ENCODE peak calls at places on chromosomes 2 and 18, in four cellular contexts. Y is HepG2, G is HL-60, S is A549. H is an unnamed sample.

GRCh38 chr2:134401081-134401497 is 147.2 kb downstream of the MGAT5 start:
- DNase-seq in Y (no peak), G (no peak), S (no peak), H (no peak)

GRCh38 chr18:74382481-74382880 is 66.8 kb downstream of the C18orf63 start:
- DNase-seq in Y (no peak), G (no peak), S (no peak), H (no peak)

GRCh38 chr18:22848618-22849017 is 84.5 kb upstream of the RBBP8 start:
- DNase-seq in Y (no peak), G (no peak), S (no peak), H (no peak)

GRCh38 chr2:219060821-219061791 is at the start of gene IHH:
- DNase-seq in Y (no peak), G (peak), S (peak), H (peak)

GRCh38 chr2:72892506-72893173 is 5.4 kb downstream of the SPR start:
- DNase-seq in Y (peak), G (peak), S (peak), H (peak)

GRCh38 chr18:57705861-57706590 is 84.4 kb upstream of the NARS1 start:
- DNase-seq in Y (no peak), G (no peak), S (no peak), H (no peak)

GRCh38 chr2:102664439-102665042 is 45.2 kb downstream of the SLC9A2 start:
- DNase-seq in Y (peak), G (no peak), S (peak), H (no peak)

GRCh38 chr2:163943403-163944356 is 207.9 kb upstream of the FIGN start:
- DNase-seq in Y (peak), G (no peak), S (no peak), H (peak)

GRCh38 chr2:231605607-231606091 is 13.0 kb downstream of the TEX44 start:
- DNase-seq in Y (no peak), G (no peak), S (no peak), H (no peak)

GRCh38 chr2:231714639-231715498 is 6.5 kb downstream of the PTMA start:
- DNase-seq in Y (peak), G (peak), S (peak), H (peak)

GRCh38 chr2:30775833-30776232 is 31.4 kb downstream of the CAPN13 start:
- DNase-seq in Y (no peak), G (no peak), S (no peak), H (no peak)

GRCh38 chr18:49934457-49934856 is 121.1 kb upstream of the ACAA2 start:
- DNase-seq in Y (no peak), G (no peak), S (no peak), H (no peak)

GRCh38 chr2:183284606-183285005 is 160.4 kb downstream of the NUP35 start:
- DNase-seq in Y (no peak), G (no peak), S (peak), H (no peak)

GRCh38 chr2:160394153-160394552 is 99.5 kb downstream of the RBMS1 start:
- DNase-seq in Y (no peak), G (peak), S (no peak), H (no peak)

GRCh38 chr2:200408428-200409311 is 101.2 kb downstream of the KCTD18 start:
- DNase-seq in Y (peak), G (no peak), S (peak), H (no peak)

GRCh38 chr2:219908538-219908937 is 281.1 kb downstream of the SLC4A3 start:
- DNase-seq in Y (no peak), G (no peak), S (peak), H (peak)

GRCh38 chr18:37742436-37742835 is 176.8 kb upstream of the CELF4 start:
- DNase-seq in Y (no peak), G (no peak), S (no peak), H (peak)

GRCh38 chr2:204321910-204322765 is 223.1 kb upstream of the PARD3B start:
- DNase-seq in Y (no peak), G (no peak), S (peak), H (no peak)

GRCh38 chr2:31222086-31222485 is 4.8 kb upstream of the CAPN14 start:
- DNase-seq in Y (no peak), G (no peak), S (no peak), H (no peak)

GRCh38 chr2:215527738-215528137 is 91.9 kb upstream of the FN1 start:
- DNase-seq in Y (no peak), G (no peak), S (no peak), H (no peak)

GRCh38 chr2:192184349-192184748 is 10.4 kb downstream of the TMEFF2 start:
- DNase-seq in Y (no peak), G (no peak), S (no peak), H (no peak)

GRCh38 chr2:46601328-46601963 is 122.1 kb downstream of the TMEM247 start:
- DNase-seq in Y (no peak), G (no peak), S (no peak), H (no peak)

GRCh38 chr2:128433911-128434550 is 115.4 kb upstream of the HS6ST1 start:
- DNase-seq in Y (no peak), G (no peak), S (no peak), H (no peak)

GRCh38 chr2:169452080-169452479 is 27.2 kb upstream of the BBS5 start:
- DNase-seq in Y (peak), G (no peak), S (peak), H (peak)

GRCh38 chr2:72989770-72990556 is 72.6 kb downstream of the EMX1 start:
- DNase-seq in Y (no peak), G (no peak), S (no peak), H (no peak)

GRCh38 chr2:3379339-3379646 is 201 bp upstream of the TRAPPC12 start:
- DNase-seq in Y (no peak), G (no peak), S (no peak), H (no peak)
- TF ChIP-seq REST in Y (no peak), G (no peak), S (no peak), H (no peak)

GRCh38 chr2:205461678-205462665 is 220.3 kb upstream of the NRP2 start:
- DNase-seq in Y (no peak), G (no peak), S (no peak), H (no peak)

GRCh38 chr2:205462681-205463345 is 219.5 kb upstream of the NRP2 start:
- DNase-seq in Y (no peak), G (no peak), S (no peak), H (no peak)

GRCh38 chr2:205463626-205464025 is 218.7 kb upstream of the NRP2 start:
- DNase-seq in Y (no peak), G (no peak), S (no peak), H (peak)

GRCh38 chr2:205464681-205465080 is 217.6 kb upstream of the NRP2 start:
- DNase-seq in Y (no peak), G (no peak), S (no peak), H (peak)

DNA sequence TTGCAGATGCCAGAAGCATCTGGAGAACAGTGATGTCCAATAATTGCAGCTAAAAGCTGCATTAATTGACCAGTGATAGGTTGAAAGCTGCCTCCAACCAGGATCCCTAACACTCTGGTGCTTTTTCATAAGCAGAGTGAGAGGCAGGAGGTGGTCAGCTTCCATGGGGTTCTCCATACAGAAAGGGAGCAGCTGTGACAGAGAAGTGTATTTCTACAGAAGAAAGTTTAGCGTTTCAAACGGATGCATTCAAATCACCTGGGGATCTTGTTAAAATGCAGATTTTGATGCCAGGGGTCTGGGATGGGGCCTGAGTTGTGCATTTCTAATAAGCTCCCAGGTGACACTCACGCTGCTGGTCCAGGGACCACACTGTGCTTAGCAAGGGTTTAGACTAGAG is 216.5 kb upstream of the NRP2 start:
- DNase-seq in Y (no peak), G (no peak), S (no peak), H (peak)
- TF ChIP-seq REST in Y (no peak), G (no peak), S (no peak), H (no peak)

DNA sequence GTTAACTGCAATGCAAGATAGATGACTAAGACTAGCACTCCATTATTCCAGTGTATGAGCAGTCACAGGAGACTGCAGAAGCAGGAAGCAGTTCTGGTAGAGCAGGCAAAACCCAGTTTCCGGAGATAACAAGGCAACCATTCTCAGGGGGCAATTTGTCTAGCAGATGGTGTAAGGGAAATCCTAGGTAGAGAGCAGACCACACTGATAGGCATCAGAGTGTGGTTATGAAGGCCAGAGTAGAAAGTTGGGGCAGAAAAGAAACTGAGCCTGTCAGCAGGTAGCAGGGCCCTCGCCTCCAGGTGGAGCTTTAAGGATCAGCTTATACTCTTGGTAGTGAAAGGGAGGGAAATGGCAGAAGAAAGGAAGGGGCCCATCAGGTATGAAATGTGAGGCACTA is 164.4 kb downstream of the PDE11A start:
- DNase-seq in Y (no peak), G (no peak), S (no peak), H (peak)
- TF ChIP-seq REST in Y (no peak), G (no peak), S (no peak), H (no peak)

GRCh38 chr2:10287766-10288165 is 14.9 kb upstream of the HPCAL1 start:
- DNase-seq in Y (no peak), G (no peak), S (no peak), H (no peak)

GRCh38 chr2:10284108-10284870 is 18.4 kb upstream of the HPCAL1 start:
- DNase-seq in Y (no peak), G (no peak), S (no peak), H (no peak)

GRCh38 chr2:10285191-10285577 is 17.5 kb upstream of the HPCAL1 start:
- DNase-seq in Y (no peak), G (peak), S (no peak), H (no peak)

GRCh38 chr2:10286216-10287037 is 16.3 kb upstream of the HPCAL1 start:
- DNase-seq in Y (no peak), G (no peak), S (no peak), H (no peak)

GRCh38 chr2:10285578-10286198 is 17.0 kb upstream of the HPCAL1 start:
- DNase-seq in Y (peak), G (peak), S (peak), H (no peak)
- TF ChIP-seq REST in Y (no peak), G (no peak), S (no peak), H (no peak)

DNA sequence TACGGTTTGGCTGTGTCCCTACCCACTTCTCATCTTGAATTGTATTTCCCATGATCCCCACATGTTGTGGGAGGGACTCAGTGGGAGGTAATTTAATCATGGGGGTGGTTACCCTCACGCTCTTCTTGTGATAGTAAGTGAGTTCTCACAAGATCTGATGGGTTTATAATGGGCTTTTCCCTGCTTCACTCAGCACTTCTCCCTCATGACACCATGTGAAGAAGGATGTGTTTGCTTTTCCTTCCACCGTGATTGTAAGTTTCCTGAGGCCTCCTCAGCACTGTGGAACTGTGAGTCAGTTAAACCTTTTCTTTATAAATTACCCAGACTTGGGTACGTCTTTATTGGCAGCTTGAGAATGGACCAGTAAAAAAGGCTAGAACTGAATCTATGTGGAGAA is 750.0 kb upstream of the ID2 start:
- DNase-seq in Y (no peak), G (no peak), S (no peak), H (no peak)
- TF ChIP-seq REST in Y (no peak), G (no peak), S (no peak), H (no peak)

DNA sequence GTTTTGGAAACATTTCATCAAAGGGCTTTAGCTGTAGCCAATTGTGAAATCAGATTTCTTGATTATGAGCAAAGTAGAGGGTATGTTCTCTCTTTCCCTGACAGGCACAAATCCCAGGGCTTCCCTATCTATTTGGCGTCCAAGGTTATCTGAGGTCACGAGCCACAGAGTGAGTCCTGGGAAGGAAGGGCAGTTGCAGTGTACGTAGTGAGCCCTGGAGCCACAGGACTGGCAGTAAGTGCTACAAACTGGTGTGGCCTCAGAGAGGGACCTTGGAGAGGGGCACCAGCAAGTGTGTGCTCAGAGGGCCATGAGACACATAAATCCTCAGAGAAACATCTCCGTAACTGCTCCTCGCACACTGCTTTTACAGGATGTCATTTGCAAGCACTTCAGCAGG is 115.6 kb upstream of the SH3BP4 start:
- DNase-seq in Y (peak), G (no peak), S (no peak), H (no peak)
- TF ChIP-seq REST in Y (no peak), G (no peak), S (no peak), H (no peak)

GRCh38 chr18:7626175-7626921 is 59.2 kb downstream of the PTPRM start:
- DNase-seq in Y (peak), G (no peak), S (no peak), H (no peak)
- TF ChIP-seq REST in Y (no peak), G (no peak), S (no peak), H (no peak)

DNA sequence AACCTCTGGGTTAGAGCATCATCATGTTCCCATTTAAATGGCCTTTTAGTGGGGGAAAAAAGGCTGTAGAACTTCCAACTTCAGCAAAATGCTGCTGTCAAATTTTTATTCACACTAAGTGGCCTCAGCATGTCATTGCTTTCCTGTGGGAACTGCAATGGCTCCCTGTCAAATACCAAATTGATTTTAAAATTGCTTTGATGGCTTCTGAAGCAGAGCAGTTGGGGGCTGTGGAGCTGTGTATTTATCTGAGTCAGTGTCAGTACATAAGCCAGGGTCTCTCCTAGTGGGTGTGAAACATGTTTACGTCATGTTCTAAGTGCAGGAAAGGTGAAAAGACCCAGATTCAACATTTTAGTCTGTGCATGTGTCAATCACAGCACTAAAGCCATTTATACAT is 171.3 kb downstream of the CDH19 start:
- DNase-seq in Y (no peak), G (no peak), S (no peak), H (no peak)
- TF ChIP-seq REST in Y (no peak), G (no peak), S (no peak), H (no peak)

GRCh38 chr2:174336403-174337336 is 1.9 kb downstream of the SP9 start:
- DNase-seq in Y (peak), G (peak), S (peak), H (peak)
- TF ChIP-seq REST in Y (no peak), G (no peak), S (no peak), H (no peak)